ENCODE peak calls at places on chromosomes 4 and X, in ten cellular contexts. U is left lung; P is sigmoid colon; S is dermis microvascular lymphatic vessel endothelial cell; J is PC-9; G is D341Med; D is T-helper 17 cell; L is GM04504; B is non-pigmented ciliary epithelial cell; H is activated T-cell treated with anti-CD3 and anti-CD28 coated beads, Interleukin-2, amount 50 U/mL, for 72 hours. M is an unnamed sample.

GRCh38 chr4:150209140-150209829 is 131.0 kb downstream of the DCLK2 start:
- DNase-seq in U (peak; percentile 51), P (peak; percentile 80), S (peak; percentile 62), J (no peak), G (peak; percentile 71), D (no peak), L (no peak), B (peak; percentile 24), H (peak; percentile 24), M (no peak)

GRCh38 chr4:872241-872981 is 46.5 kb upstream of the CPLX1 start:
- DNase-seq in U (no peak), P (no peak), S (no peak), J (no peak), G (no peak), D (no peak), L (no peak), B (no peak), H (no peak), M (no peak)

GRCh38 chr4:144710526-144710912 is 64.6 kb downstream of the HHIP start:
- DNase-seq in U (no peak), P (no peak), S (no peak), J (no peak), G (no peak), D (no peak), L (no peak), B (no peak), H (no peak), M (no peak)

GRCh38 chr4:26235500-26235899 is 85.3 kb upstream of the RBPJ start:
- DNase-seq in U (peak; percentile 54), P (peak; percentile 83), S (no peak), J (peak; percentile 58), G (no peak), D (no peak), L (peak; percentile 63), B (no peak), H (no peak), M (no peak)

GRCh38 chrX:48508400-48509244 is at the start of gene PORCN:
- DNase-seq in U (peak; percentile 86), P (peak; percentile 91), S (no peak), J (peak; percentile 48), G (peak; percentile 94), D (peak; percentile 67), L (no peak), B (no peak), H (peak; percentile 83), M (no peak)

GRCh38 chr4:138670681-138671080 is 344.9 kb upstream of the NOCT start:
- DNase-seq in U (no peak), P (no peak), S (no peak), J (no peak), G (no peak), D (no peak), L (no peak), B (no peak), H (no peak), M (no peak)

GRCh38 chrX:41472231-41472815 is 25.2 kb downstream of the NYX start:
- DNase-seq in U (no peak), P (no peak), S (no peak), J (no peak), G (no peak), D (no peak), L (no peak), B (no peak), H (no peak), M (no peak)

GRCh38 chr4:131381055-131381454 is 1768.0 kb upstream of the PCDH10 start:
- DNase-seq in U (no peak), P (no peak), S (no peak), J (no peak), G (no peak), D (no peak), L (no peak), B (no peak), H (no peak), M (no peak)

GRCh38 chr4:169485791-169486742 is 126.3 kb downstream of the NEK1 start:
- DNase-seq in U (no peak), P (no peak), S (peak; percentile 63), J (peak; percentile 43), G (peak; percentile 55), D (no peak), L (peak; percentile 45), B (no peak), H (peak; percentile 16), M (peak; percentile 16)

GRCh38 chrX:2629316-2630168 is 61.6 kb upstream of the CD99 start:
- DNase-seq in U (no peak), P (no peak), S (no peak), J (peak; percentile 39), G (no peak), D (no peak), L (no peak), B (no peak), H (no peak), M (no peak)

GRCh38 chrX:1283093-1283492 is 14.5 kb downstream of the CSF2RA start:
- DNase-seq in U (no peak), P (no peak), S (no peak), J (no peak), G (no peak), D (no peak), L (no peak), B (no peak), H (no peak), M (no peak)

GRCh38 chr4:25367004-25367621 is 9.9 kb upstream of the ANAPC4 start:
- DNase-seq in U (no peak), P (no peak), S (peak; percentile 47), J (no peak), G (no peak), D (no peak), L (no peak), B (no peak), H (no peak), M (no peak)

GRCh38 chr4:186067757-186068385 is 1.1 kb upstream of the TLR3 start:
- DNase-seq in U (peak; percentile 75), P (peak; percentile 82), S (peak; percentile 31), J (no peak), G (peak; percentile 44), D (no peak), L (peak; percentile 10), B (no peak), H (peak; percentile 19), M (no peak)